ENCODE peak calls at places on chromosomes 4 and X, in six cellular contexts. H is esophagus squamous epithelium, N is uterus, X is brain microvascular endothelial cell, I is cardiac muscle cell, V is A549. R is an unnamed sample.

GRCh38 chrX:104098151-104098808 is 14.0 kb upstream of the ZCCHC18 start:
- DNase-seq in X (peak), H (no peak), I (peak), V (peak), N (peak), R (no peak)

GRCh38 chrX:24542756-24543155 is 77.7 kb downstream of the PDK3 start:
- DNase-seq in H (no peak), N (no peak), I (no peak), V (no peak), X (no peak), R (no peak)

GRCh38 chr4:85762204-85762884 is 287.4 kb downstream of the ARHGAP24 start:
- DNase-seq in X (peak), V (no peak), H (no peak), I (no peak), N (no peak), R (no peak)

GRCh38 chr4:101983835-101984234 is 193.3 kb downstream of the BANK1 start:
- DNase-seq in V (no peak), X (no peak), H (no peak), I (no peak), N (no peak), R (no peak)

GRCh38 chr4:106854970-106855369 is 181.1 kb downstream of the DKK2 start:
- DNase-seq in I (no peak), H (no peak), V (no peak), X (no peak), N (no peak), R (no peak)

GRCh38 chrX:147803948-147804347 is 107.8 kb upstream of the FMR1 start:
- DNase-seq in N (no peak), V (peak), I (peak), X (no peak), H (no peak), R (no peak)

GRCh38 chr4:183434264-183435045 is 10.0 kb upstream of the CDKN2AIP start:
- DNase-seq in N (no peak), X (no peak), I (no peak), V (no peak), H (no peak), R (no peak)

GRCh38 chr4:3781193-3781886 is 15.2 kb downstream of the ADRA2C start:
- DNase-seq in I (no peak), H (no peak), X (no peak), V (peak), N (no peak), R (no peak)

GRCh38 chr4:26859762-26860156 is 882 bp upstream of the STIM2 start:
- DNase-seq in X (no peak), I (no peak), V (no peak), H (no peak), N (no peak), R (no peak)

GRCh38 chrX:99798951-99799350 is 611.1 kb downstream of the PCDH19 start:
- DNase-seq in I (no peak), H (no peak), V (no peak), X (no peak), N (no peak), R (no peak)

DNA sequence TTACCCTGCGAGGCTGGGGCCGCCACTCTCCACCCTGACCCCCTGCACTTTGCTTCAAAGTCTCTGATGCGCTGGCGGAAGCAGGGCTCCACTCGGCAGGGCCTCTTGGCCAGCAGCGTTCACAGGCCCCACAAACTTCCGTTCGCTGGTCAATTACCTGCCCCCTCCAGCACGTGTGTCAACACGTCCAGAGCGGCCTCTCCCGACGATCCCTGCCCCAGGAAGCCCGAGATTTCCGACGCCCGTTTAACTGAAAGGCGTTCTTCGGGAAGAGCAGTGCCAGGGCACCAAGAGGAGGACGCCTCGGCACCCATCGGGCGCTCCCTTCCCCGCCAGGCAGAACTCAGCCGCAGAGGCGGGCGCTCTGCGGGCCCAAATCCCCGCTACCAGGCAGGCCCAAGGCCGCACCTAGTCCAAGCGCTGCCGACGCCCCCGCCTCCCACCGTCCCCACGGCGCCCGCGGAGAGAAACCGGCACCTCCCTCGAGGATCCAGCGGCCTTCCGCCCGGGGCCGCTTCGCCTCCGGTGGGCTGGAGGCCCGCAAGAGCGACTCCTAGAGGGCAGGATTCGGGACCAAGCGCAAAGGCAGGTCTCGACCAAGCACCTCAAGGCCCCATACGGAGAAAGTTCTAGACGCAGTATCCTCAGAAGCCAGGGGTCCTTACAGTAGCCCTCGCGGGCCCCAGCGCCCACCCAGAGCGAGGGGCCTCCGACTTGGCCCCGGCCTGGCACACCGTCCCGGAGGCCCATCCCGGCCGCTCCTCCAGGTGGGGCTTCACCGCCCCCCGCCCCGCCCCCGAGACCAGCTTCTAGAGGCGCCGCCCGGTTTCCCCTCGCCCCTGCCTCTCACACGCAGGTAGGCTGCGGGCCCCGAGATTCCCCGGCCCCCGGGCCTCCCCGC is 586 bp downstream of the BCAP31 start:
- DNase-seq in I (peak), V (peak), N (peak), X (peak), H (no peak), R (no peak)
- TF ChIP-seq CTCF in I (peak), V (peak), N (peak), X (peak), H (no peak), R (peak)

DNA sequence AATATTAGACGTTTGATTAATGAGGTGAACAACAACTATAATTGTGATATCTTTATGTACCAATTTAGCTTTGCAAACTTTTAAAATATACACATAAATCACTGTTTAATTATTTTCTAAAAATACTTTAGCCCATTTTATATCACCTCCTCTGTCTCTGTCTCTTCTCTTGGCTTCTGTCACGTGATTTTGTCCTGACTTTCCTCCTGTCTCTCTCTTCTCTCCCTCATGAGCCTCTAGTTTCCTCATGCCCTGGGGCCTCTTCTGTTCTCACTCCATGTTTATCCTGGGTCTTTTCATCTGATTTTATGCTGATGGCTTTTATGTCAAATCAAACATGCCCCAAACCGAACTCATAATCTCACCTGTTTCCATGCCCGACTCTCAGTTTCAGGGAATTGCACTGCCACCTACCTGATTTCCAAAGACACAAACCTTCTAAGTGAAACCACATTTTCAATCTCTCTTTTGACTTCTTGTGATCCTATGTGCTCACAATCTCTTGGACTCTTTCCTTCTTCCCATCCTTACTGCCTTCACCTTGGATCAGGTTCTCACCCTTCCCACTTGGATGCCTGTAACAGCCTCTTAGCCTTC is 303.0 kb upstream of the GALNT7 start:
- DNase-seq in H (no peak), X (no peak), I (no peak), N (no peak), V (no peak), R (no peak)
- TF ChIP-seq CTCF in H (no peak), X (no peak), I (no peak), N (no peak), V (no peak), R (no peak)

GRCh38 chrX:56766554-56767412 is 37.7 kb downstream of the NBDY start:
- DNase-seq in H (no peak), I (no peak), V (no peak), X (peak), N (no peak), R (peak)
- TF ChIP-seq CTCF in H (no peak), I (peak), V (no peak), X (peak), N (no peak), R (no peak)

GRCh38 chr4:8160233-8160560 is 1.6 kb upstream of the ABLIM2 start:
- DNase-seq in V (no peak), H (no peak), I (no peak), N (no peak), X (no peak), R (no peak)

GRCh38 chr4:8159522-8160232 is 1.1 kb upstream of the ABLIM2 start:
- DNase-seq in I (no peak), X (no peak), V (no peak), H (no peak), N (no peak), R (no peak)

GRCh38 chr4:8157496-8157895 is 1.1 kb downstream of the ABLIM2 start:
- DNase-seq in V (no peak), N (peak), X (no peak), H (no peak), I (no peak), R (no peak)

GRCh38 chr4:8157944-8158709 is 486 bp downstream of the ABLIM2 start:
- DNase-seq in V (no peak), H (no peak), I (no peak), X (no peak), N (peak), R (no peak)

DNA sequence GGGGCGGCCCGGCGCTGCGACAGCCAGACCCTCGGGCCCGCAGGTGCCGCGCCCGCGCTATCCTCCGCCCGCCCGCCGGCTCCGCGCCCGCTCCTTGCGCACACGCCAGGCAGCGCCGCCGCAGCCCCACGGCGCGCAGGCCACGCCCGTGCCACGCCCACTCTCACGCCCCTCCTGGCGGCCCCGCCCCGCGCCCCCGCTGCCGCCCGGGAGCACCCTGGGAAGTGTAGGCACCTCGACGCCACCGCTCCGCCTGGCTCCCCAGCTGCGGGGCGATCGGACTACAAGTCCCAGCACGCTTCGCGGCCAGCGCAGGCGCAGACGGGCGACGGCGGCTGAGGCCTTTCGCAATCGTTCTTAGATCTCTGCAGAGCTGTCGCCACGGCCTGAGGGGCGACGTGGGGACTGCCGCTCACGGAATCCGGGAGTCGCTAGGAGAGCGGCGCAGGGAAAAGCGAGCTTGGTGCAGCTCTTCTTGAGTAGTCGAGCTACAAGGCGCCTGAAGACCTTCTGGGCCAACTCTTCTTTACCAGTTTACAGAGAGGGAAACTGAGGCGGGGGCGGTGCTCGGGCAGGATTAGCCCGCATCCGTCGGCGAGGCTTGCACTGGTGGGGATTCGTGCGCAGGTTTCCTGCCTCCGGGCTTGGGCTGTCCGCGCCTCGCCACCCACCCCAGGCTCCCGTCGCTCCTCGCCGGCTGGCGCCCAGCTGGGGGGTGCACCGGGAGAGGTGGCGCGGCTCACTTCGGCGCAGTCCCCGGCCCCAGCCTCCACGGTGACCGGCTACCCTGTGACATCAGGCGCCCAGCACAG is at the start of gene ABLIM2:
- DNase-seq in V (peak), X (peak), H (peak), I (peak), N (peak), R (peak)
- TF ChIP-seq CTCF in V (no peak), X (no peak), H (no peak), I (no peak), N (no peak), R (no peak)

GRCh38 chr4:791866-792630 is 33.9 kb downstream of the CPLX1 start:
- DNase-seq in H (no peak), V (no peak), X (no peak), I (no peak), N (peak), R (peak)
- TF ChIP-seq CTCF in H (no peak), V (no peak), X (peak), I (peak), N (no peak), R (peak)

GRCh38 chr4:56400560-56400959 is 13.3 kb upstream of the AASDH start:
- DNase-seq in X (no peak), N (no peak), I (no peak), V (no peak), H (no peak), R (no peak)
- TF ChIP-seq CTCF in X (no peak), N (no peak), I (no peak), V (no peak), H (no peak), R (no peak)

GRCh38 chrX:19912-20571 is 261.1 kb upstream of the PLCXD1 start:
- DNase-seq in H (no peak), N (no peak), X (no peak), V (no peak), I (no peak), R (no peak)
- TF ChIP-seq CTCF in H (no peak), N (no peak), X (no peak), V (no peak), I (no peak), R (no peak)

R was measured in GM06990.